ENCODE peak calls at places on chromosomes 3 and 15, in four cellular contexts. Y, S, O and B are unnamed samples.

GRCh38 chr15:64045774-64046346 is 425 bp downstream of the DAPK2 start:
- DNase-seq in S (no peak), O (no peak), Y (no peak), B (no peak)

GRCh38 chr3:29581311-29581710 is 300.4 kb downstream of the RBMS3 start:
- DNase-seq in O (no peak), Y (no peak), S (peak; percentile 40), B (no peak)

GRCh38 chr15:41967506-41968206 is 4.7 kb downstream of the EHD4 start:
- DNase-seq in O (no peak), S (peak; percentile 57), Y (no peak), B (no peak)

GRCh38 chr3:58058654-58059263 is 50.5 kb downstream of the FLNB start:
- DNase-seq in Y (no peak), S (peak; percentile 83), O (no peak), B (no peak)

GRCh38 chr15:33201376-33202189 is 7.1 kb upstream of the FMN1 start:
- DNase-seq in O (peak; percentile 24), S (peak; percentile 30), Y (no peak), B (peak; percentile 31)

GRCh38 chr3:155673411-155673810 is 71.5 kb downstream of the PLCH1 start:
- DNase-seq in O (no peak), Y (no peak), S (peak; percentile 25), B (no peak)

GRCh38 chr3:108131105-108131794 is 40.4 kb upstream of the CD47 start:
- DNase-seq in S (peak; percentile 94), O (no peak), Y (no peak), B (no peak)

GRCh38 chr3:88133711-88134263 is 16.0 kb upstream of the C3orf38 start:
- DNase-seq in Y (no peak), S (no peak), O (no peak), B (no peak)

GRCh38 chr15:69341356-69341755 is 42.6 kb downstream of the PAQR5 start:
- DNase-seq in O (no peak), Y (no peak), S (no peak), B (no peak)

GRCh38 chr3:100720423-100720822 is 11.1 kb downstream of the TFG start:
- DNase-seq in S (no peak), O (no peak), Y (no peak), B (no peak)

GRCh38 chr3:159185443-159186050 is 383.7 kb downstream of the MFSD1 start:
- DNase-seq in S (no peak), O (no peak), Y (no peak), B (no peak)

GRCh38 chr3:124759666-124760401 is 29.6 kb downstream of the UMPS start:
- DNase-seq in O (no peak), S (no peak), Y (no peak), B (no peak)